ENCODE peak calls at places on chromosomes 5 and 9, in four cellular contexts. U, P, D and L are unnamed samples.
A peak's percentile ranks its signal among the peaks of the same experiment; 100 is the strongest.

GRCh38 chr5:125046838-125047237 is 300.4 kb upstream of the ZNF608 start:
- DNase-seq in P (no peak), U (no peak), D (no peak), L (no peak)

GRCh38 chr5:172866802-172867748 is 33.0 kb downstream of the ERGIC1 start:
- DNase-seq in D (no peak), U (no peak), P (no peak), L (no peak)

GRCh38 chr5:140417235-140417634 is 15.6 kb downstream of the ANKHD1 start:
- DNase-seq in U (no peak), P (no peak), D (no peak), L (no peak)

GRCh38 chr5:28954074-28954473 is 1915.7 kb upstream of the CDH9 start:
- DNase-seq in D (no peak), U (no peak), P (no peak), L (no peak)

GRCh38 chr5:57447656-57448055 is 35.0 kb downstream of the ACTBL2 start:
- DNase-seq in U (peak; percentile 28), D (no peak), P (no peak), L (no peak)

GRCh38 chr5:32505718-32506117 is 61.2 kb upstream of the ZFR start:
- DNase-seq in P (no peak), D (peak; percentile 75), U (peak; percentile 62), L (peak; percentile 54)

GRCh38 chr9:129840024-129840423 is 4.8 kb downstream of the USP20 start:
- DNase-seq in D (no peak), U (no peak), P (no peak), L (no peak)

GRCh38 chr9:70340572-70340971 is 73.9 kb downstream of the KLF9 start:
- DNase-seq in U (peak; percentile 28), P (no peak), D (no peak), L (peak; percentile 70)

GRCh38 chr9:86942352-86943222 is 4.7 kb downstream of the GAS1 start:
- DNase-seq in U (no peak), D (no peak), P (no peak), L (peak; percentile 16)

GRCh38 chr5:164600166-164600715 is 1094.8 kb downstream of the MAT2B start:
- DNase-seq in D (no peak), U (no peak), P (no peak), L (peak; percentile 72)

GRCh38 chr5:53730938-53731337 is 170.5 kb downstream of the NDUFS4 start:
- DNase-seq in P (no peak), U (no peak), D (no peak), L (no peak)

GRCh38 chr9:22216730-22217160 is 207.6 kb upstream of the CDKN2B start:
- DNase-seq in P (no peak), D (peak; percentile 81), U (peak; percentile 85), L (peak; percentile 74)

GRCh38 chr5:73451218-73452130 is 2.9 kb upstream of the FOXD1 start:
- DNase-seq in U (peak; percentile 70), P (peak; percentile 55), D (peak; percentile 63), L (peak; percentile 55)

GRCh38 chr5:133222040-133222439 is 170.2 kb downstream of the HSPA4 start:
- DNase-seq in P (no peak), U (no peak), D (no peak), L (no peak)

GRCh38 chr9:27496134-27496504 is 28.0 kb upstream of the IFNK start:
- DNase-seq in U (no peak), D (no peak), P (no peak), L (no peak)

GRCh38 chr9:70385423-70385822 is 29.0 kb downstream of the KLF9 start:
- DNase-seq in D (no peak), U (no peak), P (no peak), L (no peak)

GRCh38 chr5:66230551-66230950 is 86.5 kb downstream of the SREK1 start:
- DNase-seq in D (no peak), P (no peak), U (peak; percentile 25), L (peak; percentile 28)

GRCh38 chr9:34590376-34591090 is 1.0 kb upstream of the CNTFR start:
- DNase-seq in U (no peak), P (no peak), D (no peak), L (peak; percentile 34)